ENCODE peak calls at places on chromosomes 13 and 19, in seven cellular contexts. L is SHP77, Z is H7, D is NCI-H2029 treated with DMSO at 0.1 percent for 48 hours, U is NCI-H2081, P is T-helper 1 cell, R is tibial artery. N is an unnamed sample.

GRCh38 chr19:48963371-48964204 is 1.5 kb upstream of the FTL start:
- DNase-seq in L (peak), Z (peak), D (no peak), U (no peak), P (peak), R (peak), N (peak)

GRCh38 chr19:460877-461609 is at the start of gene SHC2:
- DNase-seq in L (no peak), Z (peak), D (no peak), U (no peak), P (no peak), R (no peak), N (peak)

GRCh38 chr19:8208119-8208709 is 956 bp upstream of the CERS4 start:
- DNase-seq in L (no peak), Z (peak), D (no peak), U (no peak), P (no peak), R (no peak), N (peak)

GRCh38 chr13:26074706-26075105 is 22.9 kb upstream of the SHISA2 start:
- DNase-seq in L (no peak), Z (no peak), D (no peak), U (no peak), P (no peak), R (no peak), N (no peak)

GRCh38 chr19:21094347-21095025 is 12.5 kb downstream of the ZNF714 start:
- DNase-seq in L (no peak), Z (no peak), D (no peak), U (no peak), P (no peak), R (no peak), N (no peak)

GRCh38 chr19:51568456-51568855 is 2.6 kb upstream of the ZNF175 start:
- DNase-seq in L (no peak), Z (no peak), D (no peak), U (no peak), P (no peak), R (no peak), N (no peak)

GRCh38 chr19:42567567-42567966 is 27.2 kb downstream of the CEACAM8 start:
- DNase-seq in L (no peak), Z (no peak), D (no peak), U (no peak), P (no peak), R (no peak), N (no peak)

GRCh38 chr19:10946964-10947657 is 13.7 kb upstream of the SMARCA4 start:
- DNase-seq in L (no peak), Z (no peak), D (no peak), U (no peak), P (no peak), R (no peak), N (no peak)

GRCh38 chr19:46821512-46822359 is 28.9 kb downstream of the AP2S1 start:
- DNase-seq in L (peak), Z (peak), D (no peak), U (no peak), P (peak), R (no peak), N (no peak)

GRCh38 chr19:47284324-47284899 is 9.7 kb downstream of the INAFM1 start:
- DNase-seq in L (peak), Z (peak), D (peak), U (peak), P (peak), R (no peak), N (no peak)

GRCh38 chr19:55173717-55174409 is 6.2 kb downstream of the SYT5 start:
- DNase-seq in L (no peak), Z (peak), D (peak), U (peak), P (no peak), R (peak), N (peak)

GRCh38 chr19:38669532-38669931 is 22.1 kb downstream of the ACTN4 start:
- DNase-seq in L (no peak), Z (no peak), D (no peak), U (no peak), P (no peak), R (no peak), N (no peak)

GRCh38 chr19:28932446-28932845 is 280.5 kb downstream of the UQCRFS1 start:
- DNase-seq in L (no peak), Z (no peak), D (no peak), U (no peak), P (no peak), R (no peak), N (no peak)

GRCh38 chr13:104074326-104074725 is 1008.1 kb upstream of the SLC10A2 start:
- DNase-seq in L (no peak), Z (no peak), D (no peak), U (no peak), P (no peak), R (no peak), N (no peak)

GRCh38 chr13:44420376-44421220 is 47.0 kb downstream of the SERP2 start:
- DNase-seq in L (no peak), Z (peak), D (no peak), U (no peak), P (no peak), R (no peak), N (no peak)

GRCh38 chr19:48807590-48808308 is 3.1 kb downstream of the BCAT2 start:
- DNase-seq in L (no peak), Z (peak), D (no peak), U (no peak), P (no peak), R (no peak), N (no peak)

GRCh38 chr19:35509018-35509652 is 4.3 kb downstream of the DMKN start:
- DNase-seq in L (no peak), Z (peak), D (no peak), U (no peak), P (no peak), R (no peak), N (peak)

GRCh38 chr13:25286308-25286968 is 850 bp downstream of the MTMR6 start:
- DNase-seq in L (no peak), Z (peak), D (peak), U (peak), P (peak), R (no peak), N (no peak)

GRCh38 chr13:79799466-79799865 is 318.5 kb downstream of the NDFIP2 start:
- DNase-seq in L (no peak), Z (no peak), D (no peak), U (no peak), P (no peak), R (no peak), N (no peak)

GRCh38 chr19:3907626-3908265 is 25.1 kb upstream of the NMRK2 start:
- DNase-seq in L (no peak), Z (peak), D (no peak), U (no peak), P (no peak), R (no peak), N (no peak)

GRCh38 chr13:98503175-98504028 is 73.5 kb downstream of the STK24 start:
- DNase-seq in L (no peak), Z (no peak), D (no peak), U (no peak), P (no peak), R (no peak), N (no peak)

GRCh38 chr19:3095375-3096191 is 1.4 kb downstream of the GNA11 start:
- DNase-seq in L (no peak), Z (peak), D (no peak), U (no peak), P (peak), R (no peak), N (no peak)

GRCh38 chr13:29952245-29952644 is 101.8 kb upstream of the UBL3 start:
- DNase-seq in L (no peak), Z (no peak), D (no peak), U (no peak), P (no peak), R (no peak), N (no peak)

GRCh38 chr13:97434417-97435296 is 688 bp downstream of the RAP2A start:
- DNase-seq in L (no peak), Z (peak), D (no peak), U (peak), P (peak), R (peak), N (peak)

GRCh38 chr13:82717249-82717648 is 1165.0 kb downstream of the SLITRK1 start:
- DNase-seq in L (no peak), Z (no peak), D (no peak), U (no peak), P (no peak), R (no peak), N (no peak)

GRCh38 chr19:31461814-31462539 is 112.7 kb upstream of the TSHZ3 start:
- DNase-seq in L (no peak), Z (peak), D (no peak), U (no peak), P (no peak), R (no peak), N (no peak)

GRCh38 chr19:4310247-4311121 is 6.1 kb downstream of the FSD1 start:
- DNase-seq in L (peak), Z (peak), D (no peak), U (no peak), P (no peak), R (no peak), N (no peak)

GRCh38 chr19:29528946-29529645 is 3.3 kb downstream of the VSTM2B start:
- DNase-seq in L (no peak), Z (peak), D (no peak), U (peak), P (no peak), R (no peak), N (no peak)

GRCh38 chr13:60756306-60756705 is 359.3 kb downstream of the TDRD3 start:
- DNase-seq in L (no peak), Z (no peak), D (no peak), U (no peak), P (no peak), R (no peak), N (no peak)

GRCh38 chr19:45254044-45254531 is 3.0 kb downstream of the MARK4 start:
- DNase-seq in L (no peak), Z (peak), D (no peak), U (no peak), P (no peak), R (no peak), N (no peak)